ENCODE peak calls at places on chromosomes 12 and 14, in eight cellular contexts. I, H, W, C, B, T, K and L are unnamed samples.

GRCh38 chr12:131220007-131220685 is 266.4 kb downstream of the ADGRD1 start:
- DNase-seq in I (no peak), H (no peak), W (no peak), C (no peak), B (no peak), T (no peak), K (no peak), L (no peak)

GRCh38 chr12:107568718-107569117 is 116.9 kb upstream of the PWP1 start:
- DNase-seq in I (no peak), H (no peak), W (no peak), C (no peak), B (no peak), T (no peak), K (no peak), L (no peak)

GRCh38 chr12:26340649-26341048 is 145.3 kb downstream of the SSPN start:
- DNase-seq in I (no peak), H (no peak), W (peak; percentile 63), C (no peak), B (no peak), T (no peak), K (no peak), L (peak; percentile 19)

GRCh38 chr12:132554857-132555630 is 55.3 kb downstream of the LRCOL1 start:
- DNase-seq in I (no peak), H (peak; percentile 33), W (no peak), C (no peak), B (peak; percentile 69), T (peak; percentile 70), K (no peak), L (no peak)

GRCh38 chr14:39203659-39204606 is 28.9 kb downstream of the PNN start:
- DNase-seq in I (peak; percentile 57), H (no peak), W (no peak), C (no peak), B (no peak), T (no peak), K (no peak), L (peak; percentile 83)

GRCh38 chr12:389138-390096 is at the start of gene KDM5A:
- DNase-seq in I (peak; percentile 92), H (peak; percentile 92), W (peak; percentile 85), C (peak; percentile 81), B (peak; percentile 85), T (peak; percentile 88), K (peak; percentile 91), L (peak; percentile 94)

GRCh38 chr12:127328867-127329266 is 938.1 kb upstream of the TMEM132C start:
- DNase-seq in I (no peak), H (no peak), W (no peak), C (no peak), B (no peak), T (no peak), K (no peak), L (no peak)

GRCh38 chr14:73168691-73169090 is 32.4 kb downstream of the PSEN1 start:
- DNase-seq in I (no peak), H (no peak), W (no peak), C (no peak), B (no peak), T (no peak), K (no peak), L (no peak)

GRCh38 chr12:83664650-83665049 is 977.9 kb downstream of the TMTC2 start:
- DNase-seq in I (no peak), H (no peak), W (no peak), C (no peak), B (no peak), T (no peak), K (no peak), L (no peak)

GRCh38 chr14:58625438-58625837 is 12.3 kb upstream of the DACT1 start:
- DNase-seq in I (no peak), H (no peak), W (no peak), C (no peak), B (no peak), T (no peak), K (no peak), L (no peak)

GRCh38 chr12:93011100-93011499 is 82.0 kb upstream of the EEA1 start:
- DNase-seq in I (no peak), H (no peak), W (no peak), C (no peak), B (no peak), T (no peak), K (no peak), L (no peak)

GRCh38 chr12:49868952-49869815 is 26.3 kb upstream of the BCDIN3D start:
- DNase-seq in I (peak; percentile 83), H (no peak), W (peak; percentile 59), C (peak; percentile 64), B (peak; percentile 96), T (peak; percentile 35), K (peak; percentile 96), L (peak; percentile 46)

GRCh38 chr12:94707892-94708291 is 57.5 kb upstream of the TMCC3 start:
- DNase-seq in I (no peak), H (no peak), W (no peak), C (peak; percentile 39), B (no peak), T (no peak), K (peak; percentile 85), L (peak; percentile 17)

GRCh38 chr14:34522496-34522895 is 17.0 kb downstream of the EAPP start:
- DNase-seq in I (no peak), H (no peak), W (no peak), C (no peak), B (no peak), T (no peak), K (no peak), L (no peak)

GRCh38 chr14:103552011-103552797 is 10.3 kb downstream of the BAG5 start:
- DNase-seq in I (no peak), H (no peak), W (peak; percentile 74), C (no peak), B (no peak), T (no peak), K (peak; percentile 35), L (no peak)

GRCh38 chr12:105462841-105463240 is 132.3 kb downstream of the C12orf75 start:
- DNase-seq in I (no peak), H (no peak), W (no peak), C (no peak), B (no peak), T (no peak), K (no peak), L (no peak)

GRCh38 chr12:51832708-51833107 is 15.8 kb downstream of the FIGNL2 start:
- DNase-seq in I (no peak), H (no peak), W (no peak), C (no peak), B (no peak), T (no peak), K (no peak), L (no peak)

GRCh38 chr12:51827925-51828818 is 20.3 kb downstream of the FIGNL2 start:
- DNase-seq in I (peak; percentile 70), H (no peak), W (peak; percentile 81), C (no peak), B (peak; percentile 53), T (no peak), K (no peak), L (peak; percentile 68)

GRCh38 chr12:51826881-51827280 is 21.6 kb downstream of the FIGNL2 start:
- DNase-seq in I (no peak), H (no peak), W (no peak), C (no peak), B (no peak), T (no peak), K (no peak), L (no peak)

GRCh38 chr12:51829641-51830040 is 18.9 kb downstream of the FIGNL2 start:
- DNase-seq in I (no peak), H (no peak), W (no peak), C (no peak), B (no peak), T (no peak), K (no peak), L (no peak)

DNA sequence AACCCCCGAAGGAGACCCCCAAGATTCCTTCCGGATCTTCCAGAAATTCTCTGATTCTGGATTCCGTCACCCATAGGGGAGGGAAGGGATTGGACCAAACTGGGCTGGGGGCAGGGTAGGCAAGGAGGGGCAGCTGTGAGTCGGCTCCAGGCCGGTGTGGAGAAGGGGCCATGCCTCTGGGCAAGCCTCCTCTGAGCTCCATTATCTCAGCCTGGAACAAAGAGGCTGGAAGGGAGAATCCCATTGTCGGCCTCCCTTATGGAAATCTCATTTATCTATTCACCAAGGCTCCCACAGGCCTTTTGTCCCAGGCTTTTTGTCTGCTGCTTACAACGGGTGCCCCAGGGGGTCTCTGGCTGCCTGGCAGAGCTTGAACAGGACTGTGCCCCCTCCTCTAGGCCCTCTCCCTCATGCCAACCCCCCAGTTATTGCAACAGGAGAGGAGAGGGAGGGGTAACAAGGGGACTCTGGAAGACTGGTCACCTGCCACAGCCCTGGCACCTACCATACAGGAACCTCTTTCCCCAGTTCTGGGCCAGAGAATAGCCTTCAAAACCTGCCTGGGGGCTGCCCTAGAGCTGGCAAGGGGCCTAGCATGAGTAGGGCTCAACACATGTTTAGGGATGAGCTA is 19.5 kb downstream of the FIGNL2 start:
- DNase-seq in I (no peak), H (no peak), W (no peak), C (no peak), B (no peak), T (peak; percentile 72), K (no peak), L (no peak)
- TF ChIP-seq EP300 in I (no peak), H (no peak), W (no peak), C (no peak), B (no peak), T (no peak), K (no peak), L (no peak)

GRCh38 chr14:100285913-100286400 is 20.3 kb downstream of the SLC25A29 start:
- DNase-seq in I (no peak), H (no peak), W (no peak), C (no peak), B (no peak), T (no peak), K (no peak), L (peak; percentile 8)
- TF ChIP-seq POLR2A in I (no peak), H (no peak), W (no peak), C (no peak), B (no peak), T (no peak), K (no peak), L (no peak)

DNA sequence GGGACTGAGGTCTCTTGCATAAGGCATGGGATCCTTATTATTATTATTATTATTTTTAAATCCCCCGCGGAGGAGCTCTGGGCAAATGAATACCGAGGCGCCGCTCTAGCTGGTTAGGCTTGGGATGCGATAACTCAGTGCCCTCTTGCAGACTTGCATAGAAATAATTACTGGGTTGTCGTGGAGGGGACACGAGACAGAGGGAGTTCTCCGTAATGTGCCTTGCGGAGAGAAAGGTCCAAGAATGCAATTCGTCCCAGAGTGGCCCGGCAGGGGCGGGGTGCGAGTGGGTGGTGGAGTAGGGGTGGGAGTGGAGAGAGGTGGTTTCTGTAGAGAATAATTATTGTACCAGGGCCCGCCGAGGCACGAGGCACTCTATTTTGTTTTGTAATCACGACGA is 2.5 kb upstream of the TBX5 start:
- DNase-seq in I (no peak), H (no peak), W (no peak), C (no peak), B (no peak), T (no peak), K (no peak), L (no peak)
- H3K4me3 ChIP-seq in I (peak overlapping the region; percentile 50), H (no peak overlapping the region), W (peak overlapping the region; percentile 53), C (peak overlapping the region; percentile 26), B (no peak overlapping the region), T (peak overlapping the region; percentile 39), K (no peak overlapping the region), L (no peak overlapping the region)

DNA sequence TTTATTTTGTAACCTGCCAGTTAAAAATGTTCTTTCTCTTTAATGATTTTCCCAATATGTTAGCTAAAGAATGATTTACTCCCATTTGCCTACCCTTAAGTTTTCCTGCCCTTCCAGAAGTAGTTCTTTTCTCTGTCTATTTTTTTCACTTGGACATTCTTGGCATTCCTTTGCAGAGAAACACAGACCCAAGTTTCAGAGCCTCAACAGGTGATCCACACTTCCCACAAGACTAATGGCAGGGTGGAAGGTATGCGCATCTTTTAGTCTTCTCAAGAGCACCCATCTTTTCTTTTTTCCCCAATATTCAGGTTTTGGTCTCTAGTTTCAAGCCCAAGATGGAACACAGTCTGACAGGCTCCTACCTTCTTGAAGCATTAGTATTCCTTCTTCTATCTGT is 420.7 kb downstream of the ADAMTS20 start:
- DNase-seq in I (no peak), H (no peak), W (no peak), C (no peak), B (no peak), T (no peak), K (no peak), L (no peak)
- TF ChIP-seq EP300 in I (no peak), H (no peak), W (no peak), C (no peak), B (no peak), T (no peak), K (no peak), L (no peak)